ENCODE peak calls at places on chromosome 6, in seven cellular contexts. One of them, this sample, is unnamed.
A peak's percentile ranks its signal among the peaks of the same experiment; 100 is the strongest.

GRCh38 chr6:3732345-3733141 is 19.0 kb downstream of the PXDC1 start:
- DNase-seq in H1: peak; percentile 85
- DNase-seq in SK-N-SH: peak; percentile 82
- DNase-seq in HepG2: peak; percentile 64
- DNase-seq in K562: peak; percentile 84
- DNase-seq in GM12878: no peak
- DNase-seq in HCT116: no peak
- DNase-seq in this sample: no peak

GRCh38 chr6:130927305-130927704 is 100.1 kb downstream of the SMLR1 start:
- DNase-seq in HCT116: peak; percentile 54
- DNase-seq in SK-N-SH: no peak
- DNase-seq in GM12878: no peak
- DNase-seq in HepG2: peak; percentile 54
- DNase-seq in K562: no peak
- DNase-seq in H1: no peak
- DNase-seq in this sample: no peak

GRCh38 chr6:107820571-107821261 is 3.4 kb downstream of the SCML4 start:
- DNase-seq in SK-N-SH: peak; percentile 37
- DNase-seq in K562: no peak
- DNase-seq in GM12878: no peak
- DNase-seq in HCT116: no peak
- DNase-seq in HepG2: no peak
- DNase-seq in H1: peak; percentile 42
- DNase-seq in this sample: no peak

GRCh38 chr6:62283828-62284411 is 2.1 kb downstream of the KHDRBS2 start:
- DNase-seq in HCT116: peak; percentile 7
- DNase-seq in SK-N-SH: peak; percentile 23
- DNase-seq in HepG2: peak; percentile 50
- DNase-seq in H1: no peak
- DNase-seq in GM12878: no peak
- DNase-seq in K562: no peak
- DNase-seq in this sample: peak; percentile 18

GRCh38 chr6:156627524-156627923 is 149.7 kb upstream of the ARID1B start:
- DNase-seq in K562: no peak
- DNase-seq in HCT116: no peak
- DNase-seq in SK-N-SH: no peak
- DNase-seq in HepG2: no peak
- DNase-seq in H1: no peak
- DNase-seq in GM12878: no peak
- DNase-seq in this sample: no peak

GRCh38 chr6:139577124-139577800 is 202.8 kb upstream of the CITED2 start:
- DNase-seq in SK-N-SH: no peak
- DNase-seq in GM12878: no peak
- DNase-seq in HCT116: no peak
- DNase-seq in H1: no peak
- DNase-seq in K562: no peak
- DNase-seq in HepG2: no peak
- DNase-seq in this sample: no peak

GRCh38 chr6:16043171-16044142 is 85.4 kb upstream of the MYLIP start:
- DNase-seq in SK-N-SH: no peak
- DNase-seq in HepG2: no peak
- DNase-seq in GM12878: peak; percentile 62
- DNase-seq in H1: no peak
- DNase-seq in HCT116: no peak
- DNase-seq in K562: no peak
- DNase-seq in this sample: no peak

GRCh38 chr6:139316622-139317317 is 25.0 kb upstream of the TXLNB start:
- DNase-seq in H1: no peak
- DNase-seq in K562: no peak
- DNase-seq in SK-N-SH: no peak
- DNase-seq in GM12878: no peak
- DNase-seq in HepG2: no peak
- DNase-seq in HCT116: no peak
- DNase-seq in this sample: no peak

DNA sequence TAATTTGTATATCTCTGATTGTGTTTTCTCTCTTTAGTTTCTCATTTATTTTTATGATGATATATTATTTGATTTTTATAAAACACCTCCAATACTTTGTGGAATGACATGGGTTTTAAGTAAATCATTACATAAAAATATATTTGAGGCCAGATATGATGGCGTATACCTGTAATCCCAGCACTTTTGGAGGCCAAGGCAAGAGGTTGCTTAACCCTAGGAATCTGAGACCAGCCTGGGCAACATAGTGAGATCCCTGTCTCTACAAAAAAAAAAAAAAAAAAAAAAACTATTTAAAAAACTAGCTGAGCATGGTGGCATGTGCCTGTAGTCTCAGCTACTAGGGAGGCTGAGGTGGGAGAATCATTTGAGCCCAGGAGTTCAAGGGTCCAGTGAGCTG is 87.3 kb downstream of the BMP6 start:
- DNase-seq in HCT116: no peak
- DNase-seq in K562: no peak
- DNase-seq in GM12878: no peak
- DNase-seq in SK-N-SH: no peak
- DNase-seq in HepG2: no peak
- DNase-seq in H1: no peak
- DNase-seq in this sample: no peak
- TF ChIP-seq YY1 in HCT116: no peak
- TF ChIP-seq YY1 in K562: no peak
- TF ChIP-seq YY1 in GM12878: no peak
- TF ChIP-seq YY1 in SK-N-SH: no peak
- TF ChIP-seq YY1 in HepG2: no peak
- TF ChIP-seq YY1 in H1: no peak
- TF ChIP-seq YY1 in this sample: no peak

GRCh38 chr6:34529665-34530327 is 26.3 kb downstream of the SPDEF start:
- DNase-seq in HepG2: peak; percentile 38
- DNase-seq in H1: no peak
- DNase-seq in GM12878: no peak
- DNase-seq in HCT116: no peak
- DNase-seq in SK-N-SH: no peak
- DNase-seq in K562: no peak
- DNase-seq in this sample: no peak

GRCh38 chr6:34532230-34532629 is 23.9 kb downstream of the SPDEF start:
- DNase-seq in HepG2: no peak
- DNase-seq in SK-N-SH: no peak
- DNase-seq in K562: no peak
- DNase-seq in H1: no peak
- DNase-seq in GM12878: no peak
- DNase-seq in HCT116: no peak
- DNase-seq in this sample: no peak

GRCh38 chr6:34530753-34531365 is 25.3 kb downstream of the SPDEF start:
- DNase-seq in SK-N-SH: no peak
- DNase-seq in H1: no peak
- DNase-seq in HepG2: no peak
- DNase-seq in GM12878: no peak
- DNase-seq in HCT116: no peak
- DNase-seq in K562: no peak
- DNase-seq in this sample: no peak

GRCh38 chr6:34534146-34534545 is 22.0 kb downstream of the SPDEF start:
- DNase-seq in H1: no peak
- DNase-seq in SK-N-SH: no peak
- DNase-seq in K562: no peak
- DNase-seq in HepG2: no peak
- DNase-seq in HCT116: no peak
- DNase-seq in GM12878: no peak
- DNase-seq in this sample: no peak

DNA sequence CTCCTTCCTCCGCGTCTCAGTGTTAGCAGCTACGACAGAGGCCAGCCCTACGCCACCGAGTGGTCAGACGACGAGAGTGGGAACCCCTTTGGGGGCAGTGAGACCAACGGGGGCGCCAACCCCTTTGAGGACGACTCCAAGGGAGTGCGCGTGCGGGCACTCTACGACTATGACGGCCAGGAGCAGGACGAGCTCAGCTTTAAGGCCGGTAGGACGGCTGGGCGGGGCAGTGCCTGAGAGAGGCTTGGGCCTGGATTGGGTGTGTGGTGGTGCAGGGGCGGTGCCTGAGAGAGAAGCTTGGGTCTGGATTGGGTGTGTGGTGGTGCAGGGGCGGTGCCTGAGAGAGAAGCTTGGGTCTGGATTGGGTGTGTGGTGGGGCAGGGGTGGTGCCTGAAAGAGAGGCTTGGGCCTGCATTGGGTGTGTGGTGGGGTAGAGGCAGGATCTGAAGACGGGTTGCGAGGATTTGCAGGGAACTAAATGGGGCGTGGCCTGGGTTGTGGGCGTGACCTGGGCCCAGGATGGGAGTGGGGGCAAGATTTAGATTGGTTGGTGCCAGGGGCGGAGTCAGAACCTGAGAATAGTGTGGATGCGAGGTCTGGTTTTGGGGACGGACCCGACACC is 24.4 kb downstream of the SPDEF start:
- DNase-seq in SK-N-SH: no peak
- DNase-seq in HCT116: peak; percentile 19
- DNase-seq in H1: peak; percentile 80
- DNase-seq in HepG2: no peak
- DNase-seq in K562: peak; percentile 58
- DNase-seq in GM12878: peak; percentile 17
- DNase-seq in this sample: no peak
- H3K4me3 ChIP-seq in SK-N-SH: no peak overlapping the region
- H3K4me3 ChIP-seq in HCT116: no peak overlapping the region
- H3K4me3 ChIP-seq in H1: no peak overlapping the region
- H3K4me3 ChIP-seq in HepG2: no peak overlapping the region
- H3K4me3 ChIP-seq in K562: no peak overlapping the region
- H3K4me3 ChIP-seq in GM12878: no peak overlapping the region
- H3K4me3 ChIP-seq in this sample: no peak overlapping the region

GRCh38 chr6:144285798-144286502 is 815 bp downstream of the UTRN start:
- DNase-seq in SK-N-SH: peak; percentile 32
- DNase-seq in GM12878: no peak
- DNase-seq in HepG2: peak; percentile 24
- DNase-seq in H1: peak; percentile 69
- DNase-seq in K562: peak; percentile 11
- DNase-seq in HCT116: no peak
- DNase-seq in this sample: no peak

GRCh38 chr6:144284753-144285547 is at the start of gene UTRN:
- DNase-seq in GM12878: no peak
- DNase-seq in HepG2: peak; percentile 74
- DNase-seq in HCT116: no peak
- DNase-seq in H1: peak; percentile 89
- DNase-seq in K562: peak; percentile 45
- DNase-seq in SK-N-SH: peak; percentile 48
- DNase-seq in this sample: peak; percentile 62

GRCh38 chr6:144285548-144285797 is 338 bp downstream of the UTRN start:
- DNase-seq in H1: no peak
- DNase-seq in HCT116: no peak
- DNase-seq in HepG2: no peak
- DNase-seq in K562: no peak
- DNase-seq in SK-N-SH: peak; percentile 8
- DNase-seq in GM12878: no peak
- DNase-seq in this sample: no peak

GRCh38 chr6:144289006-144289405 is 3.9 kb downstream of the UTRN start:
- DNase-seq in GM12878: no peak
- DNase-seq in K562: no peak
- DNase-seq in H1: no peak
- DNase-seq in HepG2: no peak
- DNase-seq in SK-N-SH: no peak
- DNase-seq in HCT116: no peak
- DNase-seq in this sample: no peak

DNA sequence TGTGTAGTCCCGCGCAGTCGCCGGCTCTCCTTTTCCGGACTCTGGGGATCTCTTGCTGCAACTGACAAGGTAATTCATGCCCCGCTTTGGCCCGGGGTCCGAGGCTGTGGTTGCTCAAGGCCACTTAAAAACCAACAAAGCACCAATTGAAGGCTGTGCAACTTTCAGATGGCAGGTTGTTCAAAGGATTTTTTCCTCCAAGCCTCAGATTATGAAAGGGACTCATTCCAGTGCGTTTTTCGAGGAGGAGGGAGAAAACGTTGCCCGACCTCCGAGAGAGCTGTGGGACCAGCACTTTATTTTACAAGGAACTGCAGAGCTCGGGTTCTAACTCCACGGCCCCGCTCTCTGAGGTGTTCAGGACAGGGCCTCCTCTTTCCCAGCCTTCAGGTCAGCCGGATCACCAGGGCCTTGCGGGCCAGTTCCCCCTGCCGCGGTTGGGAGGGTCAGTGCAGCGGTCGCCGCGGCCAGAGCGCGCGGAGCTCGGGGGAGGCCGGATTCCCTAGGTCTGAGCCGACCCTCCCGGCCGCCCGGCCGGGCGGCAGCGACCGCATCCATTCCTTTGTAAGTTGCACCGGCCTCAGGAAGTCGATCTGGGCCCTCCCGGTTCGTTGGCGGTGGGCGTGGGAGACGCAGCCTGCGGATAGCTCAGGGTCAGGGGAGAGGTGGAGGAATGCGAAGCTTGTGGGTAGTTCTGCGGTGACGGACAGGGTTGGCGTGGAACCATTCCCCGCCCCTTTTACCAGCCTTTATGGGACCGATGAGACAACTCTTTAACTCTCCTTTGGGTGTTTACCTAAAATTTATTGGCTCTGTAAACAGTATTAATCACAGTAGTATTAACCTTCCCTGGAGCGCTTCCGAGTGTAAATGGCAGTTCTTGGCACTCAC is 1.6 kb downstream of the UTRN start:
- DNase-seq in SK-N-SH: peak; percentile 27
- DNase-seq in H1: peak; percentile 76
- DNase-seq in GM12878: no peak
- DNase-seq in HCT116: no peak
- DNase-seq in HepG2: peak; percentile 88
- DNase-seq in K562: peak; percentile 14
- DNase-seq in this sample: no peak
- TF ChIP-seq YY1 in SK-N-SH: no peak
- TF ChIP-seq YY1 in H1: no peak
- TF ChIP-seq YY1 in GM12878: no peak
- TF ChIP-seq YY1 in HCT116: no peak
- TF ChIP-seq YY1 in HepG2: peak; percentile 69
- TF ChIP-seq YY1 in K562: no peak
- TF ChIP-seq YY1 in this sample: no peak

GRCh38 chr6:129646140-129646569 is 63.8 kb downstream of the ARHGAP18 start:
- DNase-seq in HCT116: no peak
- DNase-seq in HepG2: no peak
- DNase-seq in H1: no peak
- DNase-seq in GM12878: no peak
- DNase-seq in SK-N-SH: no peak
- DNase-seq in K562: no peak
- DNase-seq in this sample: no peak

GRCh38 chr6:129645371-129646139 is 64.4 kb downstream of the ARHGAP18 start:
- DNase-seq in H1: no peak
- DNase-seq in GM12878: no peak
- DNase-seq in HepG2: peak; percentile 58
- DNase-seq in SK-N-SH: no peak
- DNase-seq in K562: no peak
- DNase-seq in HCT116: peak; percentile 65
- DNase-seq in this sample: no peak

GRCh38 chr6:129646617-129647016 is 63.4 kb downstream of the ARHGAP18 start:
- DNase-seq in H1: no peak
- DNase-seq in HepG2: no peak
- DNase-seq in SK-N-SH: no peak
- DNase-seq in GM12878: peak; percentile 61
- DNase-seq in HCT116: no peak
- DNase-seq in K562: no peak
- DNase-seq in this sample: no peak

GRCh38 chr6:129648819-129649491 is 61.0 kb downstream of the ARHGAP18 start:
- DNase-seq in K562: no peak
- DNase-seq in HepG2: no peak
- DNase-seq in SK-N-SH: no peak
- DNase-seq in H1: no peak
- DNase-seq in GM12878: no peak
- DNase-seq in HCT116: peak; percentile 55
- DNase-seq in this sample: no peak

DNA sequence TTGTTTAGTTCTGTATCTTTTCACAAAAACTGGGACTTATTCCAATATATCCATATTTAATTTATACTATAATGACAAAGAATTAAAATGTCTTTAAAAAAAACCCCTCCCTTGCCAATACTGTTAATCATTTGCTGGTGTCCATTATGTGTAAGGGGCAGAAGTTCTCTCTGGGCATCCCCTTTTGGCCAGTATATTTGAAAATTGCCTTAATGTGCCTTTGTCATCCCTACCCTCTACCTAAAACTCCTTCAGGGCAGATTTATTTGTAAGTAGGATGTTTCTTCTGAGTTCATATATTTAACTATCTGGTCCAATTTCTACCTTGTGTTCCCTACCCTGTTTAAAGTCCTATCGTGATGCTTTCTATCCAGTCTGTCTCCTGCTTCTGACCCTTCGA is 62.9 kb downstream of the ARHGAP18 start:
- DNase-seq in H1: no peak
- DNase-seq in K562: no peak
- DNase-seq in SK-N-SH: no peak
- DNase-seq in HepG2: no peak
- DNase-seq in HCT116: no peak
- DNase-seq in GM12878: no peak
- DNase-seq in this sample: no peak
- H3K4me3 ChIP-seq in H1: no peak overlapping the region
- H3K4me3 ChIP-seq in K562: no peak overlapping the region
- H3K4me3 ChIP-seq in SK-N-SH: no peak overlapping the region
- H3K4me3 ChIP-seq in HepG2: no peak overlapping the region
- H3K4me3 ChIP-seq in HCT116: no peak overlapping the region
- H3K4me3 ChIP-seq in GM12878: no peak overlapping the region
- H3K4me3 ChIP-seq in this sample: no peak overlapping the region